ENCODE peak calls at places on chromosomes 12 and 14, in six cellular contexts. One of them, this sample, is unnamed.

GRCh38 chr14:42214981-42215491 is 608.4 kb downstream of the LRFN5 start:
- DNase-seq in left ventricle myocardium inferior: no peak
- DNase-seq in tibial nerve: peak
- DNase-seq in testis: no peak
- DNase-seq in AG04450: peak
- DNase-seq in stomach: no peak
- DNase-seq in this sample: peak

GRCh38 chr14:58584383-58584782 is 53.4 kb upstream of the DACT1 start:
- DNase-seq in left ventricle myocardium inferior: no peak
- DNase-seq in tibial nerve: no peak
- DNase-seq in testis: no peak
- DNase-seq in AG04450: peak
- DNase-seq in stomach: no peak
- DNase-seq in this sample: peak

GRCh38 chr14:69423279-69423678 is 24.8 kb downstream of the SLC39A9 start:
- DNase-seq in left ventricle myocardium inferior: no peak
- DNase-seq in tibial nerve: no peak
- DNase-seq in testis: no peak
- DNase-seq in AG04450: no peak
- DNase-seq in stomach: no peak
- DNase-seq in this sample: peak

GRCh38 chr12:63989301-63989845 is 144.9 kb downstream of the SRGAP1 start:
- DNase-seq in left ventricle myocardium inferior: no peak
- DNase-seq in tibial nerve: no peak
- DNase-seq in testis: no peak
- DNase-seq in AG04450: no peak
- DNase-seq in stomach: peak
- DNase-seq in this sample: peak

GRCh38 chr12:62933220-62933870 is 1.6 kb downstream of the PPM1H start:
- DNase-seq in left ventricle myocardium inferior: peak
- DNase-seq in tibial nerve: no peak
- DNase-seq in testis: peak
- DNase-seq in AG04450: no peak
- DNase-seq in stomach: peak
- DNase-seq in this sample: no peak

GRCh38 chr14:56324831-56325230 is 206.6 kb downstream of the PELI2 start:
- DNase-seq in left ventricle myocardium inferior: no peak
- DNase-seq in tibial nerve: no peak
- DNase-seq in testis: no peak
- DNase-seq in AG04450: no peak
- DNase-seq in stomach: no peak
- DNase-seq in this sample: peak

GRCh38 chr14:79057333-79057732 is 887.2 kb downstream of the NRXN3 start:
- DNase-seq in left ventricle myocardium inferior: no peak
- DNase-seq in tibial nerve: no peak
- DNase-seq in testis: no peak
- DNase-seq in AG04450: no peak
- DNase-seq in stomach: no peak
- DNase-seq in this sample: no peak

GRCh38 chr14:101354726-101355125 is 206.6 kb upstream of the DIO3 start:
- DNase-seq in left ventricle myocardium inferior: no peak
- DNase-seq in tibial nerve: no peak
- DNase-seq in testis: no peak
- DNase-seq in AG04450: no peak
- DNase-seq in stomach: peak
- DNase-seq in this sample: no peak

GRCh38 chr12:13340149-13340548 is 143.6 kb downstream of the EMP1 start:
- DNase-seq in left ventricle myocardium inferior: no peak
- DNase-seq in tibial nerve: no peak
- DNase-seq in testis: no peak
- DNase-seq in AG04450: no peak
- DNase-seq in stomach: no peak
- DNase-seq in this sample: no peak

GRCh38 chr12:27796093-27796492 is 16.1 kb upstream of the MANSC4 start:
- DNase-seq in left ventricle myocardium inferior: no peak
- DNase-seq in tibial nerve: no peak
- DNase-seq in testis: no peak
- DNase-seq in AG04450: no peak
- DNase-seq in stomach: no peak
- DNase-seq in this sample: no peak

GRCh38 chr12:3132636-3133409 is 55.6 kb downstream of the TSPAN9 start:
- DNase-seq in left ventricle myocardium inferior: peak
- DNase-seq in tibial nerve: no peak
- DNase-seq in testis: no peak
- DNase-seq in AG04450: peak
- DNase-seq in stomach: no peak
- DNase-seq in this sample: peak

GRCh38 chr14:20455355-20456300 is 602 bp downstream of the APEX1 start:
- DNase-seq in left ventricle myocardium inferior: no peak
- DNase-seq in tibial nerve: peak
- DNase-seq in testis: no peak
- DNase-seq in AG04450: peak
- DNase-seq in stomach: peak
- DNase-seq in this sample: peak

DNA sequence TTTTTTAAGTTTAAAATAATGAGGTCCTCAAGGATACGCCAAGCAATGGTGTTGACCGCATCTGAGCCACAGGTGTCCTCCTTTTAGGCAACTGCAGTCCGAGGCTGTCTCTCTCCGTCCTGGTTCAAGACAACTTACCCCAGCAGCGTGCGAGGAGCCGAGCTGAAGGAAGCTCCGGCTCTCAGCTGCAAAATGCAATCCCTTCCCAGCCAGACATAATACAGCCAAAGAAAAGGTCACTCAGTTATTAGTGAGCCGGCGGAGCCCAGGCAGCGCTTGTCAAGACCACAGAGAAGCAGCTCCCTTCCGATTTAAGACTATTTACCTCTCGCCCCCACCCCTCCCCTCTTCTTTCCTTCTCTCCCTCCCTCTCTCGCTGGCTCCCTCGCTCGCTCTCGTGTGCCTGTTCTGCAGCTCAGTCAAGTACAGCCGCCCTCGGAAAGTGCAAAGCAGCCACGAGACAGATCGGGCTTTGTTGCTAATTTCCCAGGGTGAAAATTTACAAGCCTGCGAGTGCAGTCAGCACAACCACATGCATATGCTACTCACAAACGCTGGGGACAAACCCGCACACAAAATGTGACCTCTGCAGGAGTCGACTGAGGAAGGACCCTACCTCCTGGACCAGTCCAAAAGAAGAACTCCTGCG is 363 bp upstream of the LMO3 start:
- DNase-seq in left ventricle myocardium inferior: no peak
- DNase-seq in tibial nerve: peak
- DNase-seq in testis: peak
- DNase-seq in AG04450: no peak
- DNase-seq in stomach: no peak
- DNase-seq in this sample: peak
- H3K4me3 ChIP-seq in left ventricle myocardium inferior: peak
- H3K4me3 ChIP-seq in tibial nerve: peak
- H3K4me3 ChIP-seq in testis: peak
- H3K4me3 ChIP-seq in AG04450: peak
- H3K4me3 ChIP-seq in stomach: peak
- H3K4me3 ChIP-seq in this sample: peak

DNA sequence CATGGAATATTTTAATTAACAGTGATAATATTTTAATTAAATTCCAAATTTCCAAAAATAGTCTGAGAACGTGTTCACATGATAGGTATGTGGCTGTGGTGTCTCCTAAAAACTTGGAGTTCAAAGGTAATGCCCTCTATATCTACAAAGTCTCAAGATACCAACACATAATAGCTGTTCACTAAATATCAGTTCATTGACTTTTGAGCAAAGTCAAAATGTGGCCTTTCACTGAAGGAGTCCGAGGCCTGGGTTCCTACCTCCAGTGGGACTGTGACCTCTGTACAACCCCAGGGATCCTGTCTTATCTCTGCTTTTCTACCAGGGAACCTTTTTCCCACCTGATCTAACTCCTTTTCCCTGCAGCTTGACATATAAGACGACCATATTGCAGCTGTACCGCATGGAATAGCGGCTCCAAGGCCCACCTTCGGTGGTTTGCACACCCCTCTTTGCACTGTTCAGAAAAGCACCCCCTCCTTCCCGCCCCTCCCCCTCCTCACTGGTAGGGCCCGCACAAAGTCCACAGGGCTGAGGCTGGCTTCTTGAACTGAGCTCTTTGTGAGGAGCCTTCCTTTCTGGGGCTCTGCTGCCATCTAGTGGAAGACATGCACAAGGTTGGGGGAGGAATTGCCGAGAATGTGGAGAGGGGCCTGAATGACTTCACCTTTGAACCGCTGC is 3.1 kb downstream of the CCND2 start:
- DNase-seq in left ventricle myocardium inferior: peak
- DNase-seq in tibial nerve: peak
- DNase-seq in testis: peak
- DNase-seq in AG04450: peak
- DNase-seq in stomach: peak
- DNase-seq in this sample: peak
- TF ChIP-seq CTCF in left ventricle myocardium inferior: peak
- TF ChIP-seq CTCF in tibial nerve: peak
- TF ChIP-seq CTCF in testis: peak
- TF ChIP-seq CTCF in AG04450: peak
- TF ChIP-seq CTCF in stomach: peak
- TF ChIP-seq CTCF in this sample: peak

GRCh38 chr14:35973770-35974169 is 147.6 kb downstream of the BRMS1L start:
- DNase-seq in left ventricle myocardium inferior: no peak
- DNase-seq in tibial nerve: no peak
- DNase-seq in testis: no peak
- DNase-seq in AG04450: no peak
- DNase-seq in stomach: no peak
- DNase-seq in this sample: no peak
- H3K4me3 ChIP-seq in left ventricle myocardium inferior: no peak
- H3K4me3 ChIP-seq in tibial nerve: no peak
- H3K4me3 ChIP-seq in testis: no peak
- H3K4me3 ChIP-seq in AG04450: no peak
- H3K4me3 ChIP-seq in stomach: no peak
- H3K4me3 ChIP-seq in this sample: no peak

GRCh38 chr12:100197486-100197885 is 3.1 kb upstream of the ACTR6 start:
- DNase-seq in left ventricle myocardium inferior: no peak
- DNase-seq in tibial nerve: no peak
- DNase-seq in testis: no peak
- DNase-seq in AG04450: no peak
- DNase-seq in stomach: no peak
- DNase-seq in this sample: no peak

GRCh38 chr12:100201604-100202423 is 1.2 kb downstream of the ACTR6 start:
- DNase-seq in left ventricle myocardium inferior: no peak
- DNase-seq in tibial nerve: no peak
- DNase-seq in testis: no peak
- DNase-seq in AG04450: no peak
- DNase-seq in stomach: no peak
- DNase-seq in this sample: no peak

GRCh38 chr12:100199347-100200136 is 1.1 kb upstream of the ACTR6 start:
- DNase-seq in left ventricle myocardium inferior: peak
- DNase-seq in tibial nerve: no peak
- DNase-seq in testis: peak
- DNase-seq in AG04450: no peak
- DNase-seq in stomach: peak
- DNase-seq in this sample: peak

GRCh38 chr12:100199023-100199346 is 1.6 kb upstream of the ACTR6 start:
- DNase-seq in left ventricle myocardium inferior: no peak
- DNase-seq in tibial nerve: no peak
- DNase-seq in testis: no peak
- DNase-seq in AG04450: no peak
- DNase-seq in stomach: no peak
- DNase-seq in this sample: no peak

DNA sequence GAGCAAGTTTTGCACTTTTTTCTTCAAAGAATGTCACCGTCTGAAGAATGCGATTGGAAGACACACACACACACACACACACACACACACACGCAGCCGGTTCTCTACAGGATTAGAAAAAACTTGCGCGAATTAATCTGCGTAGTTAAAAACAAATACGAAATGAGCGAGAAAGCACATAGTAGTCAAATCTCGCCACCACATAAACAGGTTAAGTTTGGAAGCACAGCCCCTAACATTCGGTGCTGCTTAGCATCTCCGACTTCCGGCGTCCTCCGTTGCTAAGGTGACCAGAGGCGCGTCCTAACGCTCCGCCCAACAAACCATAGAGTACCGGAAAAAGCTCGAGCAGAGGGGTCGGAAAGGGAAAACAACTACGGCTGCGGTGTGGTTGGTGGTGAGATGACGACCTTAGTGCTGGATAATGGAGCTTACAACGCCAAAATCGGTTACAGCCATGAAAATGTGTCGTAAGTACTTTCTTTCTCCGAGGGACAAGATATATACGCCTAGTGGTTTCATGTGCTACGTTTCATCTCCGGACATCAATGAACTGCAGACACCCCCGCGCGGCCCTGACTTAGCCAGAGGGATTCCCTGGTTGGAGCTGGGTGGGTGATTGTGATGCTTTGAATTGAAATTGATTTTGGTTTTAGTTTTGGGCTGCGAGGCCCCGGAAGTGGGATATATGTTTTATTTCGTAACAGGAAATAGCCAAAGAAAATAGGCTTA is at the start of gene ACTR6:
- DNase-seq in left ventricle myocardium inferior: peak
- DNase-seq in tibial nerve: peak
- DNase-seq in testis: peak
- DNase-seq in AG04450: peak
- DNase-seq in stomach: peak
- DNase-seq in this sample: peak
- TF ChIP-seq CTCF in left ventricle myocardium inferior: no peak
- TF ChIP-seq CTCF in tibial nerve: no peak
- TF ChIP-seq CTCF in testis: no peak
- TF ChIP-seq CTCF in AG04450: peak
- TF ChIP-seq CTCF in stomach: no peak
- TF ChIP-seq CTCF in this sample: no peak

GRCh38 chr12:76591461-76591860 is 31.9 kb upstream of the OSBPL8 start:
- DNase-seq in left ventricle myocardium inferior: no peak
- DNase-seq in tibial nerve: no peak
- DNase-seq in testis: no peak
- DNase-seq in AG04450: no peak
- DNase-seq in stomach: no peak
- DNase-seq in this sample: peak
- H3K4me3 ChIP-seq in left ventricle myocardium inferior: no peak
- H3K4me3 ChIP-seq in tibial nerve: no peak
- H3K4me3 ChIP-seq in testis: no peak
- H3K4me3 ChIP-seq in AG04450: no peak
- H3K4me3 ChIP-seq in stomach: no peak
- H3K4me3 ChIP-seq in this sample: no peak

DNA sequence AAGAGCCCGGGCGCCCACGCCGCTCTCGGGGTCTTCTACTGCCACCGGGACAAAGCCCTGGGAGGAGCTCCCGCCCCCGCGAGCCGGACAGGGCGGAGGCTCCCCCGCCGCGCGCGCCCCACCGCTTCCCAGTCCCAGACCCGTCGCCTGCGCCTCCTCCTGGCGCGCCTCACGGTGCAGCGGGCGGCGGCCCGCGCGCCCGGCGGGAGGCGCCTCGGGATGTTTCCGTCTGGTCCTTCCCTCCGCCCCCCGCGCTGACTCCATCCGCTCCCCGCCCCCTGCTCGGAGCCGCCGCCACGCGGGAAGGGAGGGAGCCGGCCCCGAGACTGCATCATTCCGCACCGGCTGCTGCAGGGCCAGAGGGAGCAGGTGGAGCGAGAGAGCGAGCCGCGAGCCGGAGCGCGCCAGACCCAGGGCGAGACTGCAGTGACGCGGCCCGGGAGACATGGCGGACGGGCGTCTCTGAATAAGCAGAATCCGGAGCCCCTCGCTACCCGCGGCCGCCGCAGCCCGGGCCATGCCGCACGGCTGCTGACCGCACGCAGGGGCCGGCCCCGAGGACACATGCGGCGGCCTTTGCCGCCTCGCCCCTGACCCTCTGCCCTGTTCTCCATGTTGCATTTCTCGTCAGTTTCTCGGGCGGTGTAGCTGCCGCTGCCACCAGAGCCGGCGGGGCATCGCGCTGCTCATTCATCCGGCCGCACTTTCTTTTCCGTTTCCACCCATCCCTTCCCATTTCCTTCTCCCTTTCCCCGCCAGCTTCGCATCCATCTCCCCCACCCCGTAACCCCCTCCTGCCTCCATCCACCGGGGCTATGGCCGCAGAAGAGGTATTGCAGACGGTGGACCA is at the start of gene BICD1:
- DNase-seq in left ventricle myocardium inferior: peak
- DNase-seq in tibial nerve: peak
- DNase-seq in testis: peak
- DNase-seq in AG04450: peak
- DNase-seq in stomach: peak
- DNase-seq in this sample: peak
- TF ChIP-seq CTCF in left ventricle myocardium inferior: peak
- TF ChIP-seq CTCF in tibial nerve: peak
- TF ChIP-seq CTCF in testis: peak
- TF ChIP-seq CTCF in AG04450: peak
- TF ChIP-seq CTCF in stomach: peak
- TF ChIP-seq CTCF in this sample: peak